ENCODE peak calls at places on chromosome 4, in ten cellular contexts. Y is K562, X is esophagus muscularis mucosa, U is dorsolateral prefrontal cortex, Q is heart left ventricle, N is mammary epithelial cell, H is heart right ventricle, O is stomach, A is breast epithelium, Z is fibroblast of lung. P is an unnamed sample. For H3K27me3, the result is how much of the 10 kb centered on the place peaks cover.

GRCh38 chr4:15368906-15369305 is 58.9 kb upstream of the C1QTNF7 start:
- DNase-seq in Y (no peak), X (no peak), U (no peak), Q (no peak), N (peak), H (no peak), O (no peak), A (no peak), Z (peak), P (no peak)

GRCh38 chr4:116180056-116180690 is 905.2 kb downstream of the TRAM1L1 start:
- DNase-seq in Y (peak), X (no peak), U (no peak), Q (no peak), N (peak), H (no peak), O (no peak), A (no peak), Z (peak), P (peak)

GRCh38 chr4:126697748-126698147 is 935.0 kb upstream of the INTU start:
- DNase-seq in Y (no peak), X (no peak), U (no peak), Q (no peak), N (peak), H (no peak), O (no peak), A (no peak), Z (peak), P (peak)

GRCh38 chr4:54255881-54256280 is 26.8 kb downstream of the PDGFRA start:
- DNase-seq in Y (no peak), X (peak), U (no peak), Q (no peak), N (peak), H (no peak), O (no peak), A (no peak), Z (peak), P (peak)

GRCh38 chr4:73343432-73343831 is 60.7 kb upstream of the ALB start:
- DNase-seq in Y (peak), X (no peak), U (no peak), Q (no peak), N (no peak), H (no peak), O (no peak), A (no peak), Z (no peak), P (no peak)

GRCh38 chr4:83320548-83320947 is 14.1 kb downstream of the HPSE start:
- DNase-seq in Y (no peak), X (peak), U (peak), Q (peak), N (peak), H (peak), O (peak), A (no peak), Z (no peak), P (peak)

GRCh38 chr4:147530153-147530552 is 49.3 kb downstream of the EDNRA start:
- DNase-seq in Y (no peak), X (no peak), U (no peak), Q (no peak), N (no peak), H (no peak), O (no peak), A (no peak), Z (no peak), P (no peak)

GRCh38 chr4:165336743-165337142 is 9.3 kb downstream of the MSMO1 start:
- DNase-seq in Y (no peak), X (no peak), U (no peak), Q (no peak), N (no peak), H (no peak), O (no peak), A (no peak), Z (no peak), P (no peak)

GRCh38 chr4:176784816-176785215 is 7.9 kb downstream of the VEGFC start:
- DNase-seq in Y (no peak), X (no peak), U (no peak), Q (no peak), N (no peak), H (no peak), O (no peak), A (no peak), Z (peak), P (no peak)

GRCh38 chr4:119237201-119237600 is 24.7 kb downstream of the USP53 start:
- DNase-seq in Y (no peak), X (no peak), U (no peak), Q (no peak), N (no peak), H (no peak), O (no peak), A (no peak), Z (no peak), P (no peak)

GRCh38 chr4:46715468-46715867 is 193.6 kb downstream of the COX7B2 start:
- DNase-seq in Y (no peak), X (no peak), U (no peak), Q (no peak), N (no peak), H (no peak), O (no peak), A (no peak), Z (no peak), P (no peak)

GRCh38 chr4:15130441-15130840 is 128.2 kb downstream of the CPEB2 start:
- DNase-seq in Y (no peak), X (no peak), U (peak), Q (no peak), N (no peak), H (no peak), O (no peak), A (no peak), Z (no peak), P (no peak)

GRCh38 chr4:87032884-87033533 is 98.2 kb downstream of the AFF1 start:
- DNase-seq in Y (no peak), X (peak), U (no peak), Q (no peak), N (peak), H (no peak), O (no peak), A (no peak), Z (peak), P (peak)

GRCh38 chr4:108849611-108850406 is 87.0 kb upstream of the ETNPPL start:
- DNase-seq in Y (no peak), X (no peak), U (no peak), Q (no peak), N (no peak), H (no peak), O (no peak), A (no peak), Z (peak), P (peak)

GRCh38 chr4:2867758-2868491 is 24.3 kb downstream of the ADD1 start:
- DNase-seq in Y (peak), X (no peak), U (no peak), Q (no peak), N (no peak), H (peak), O (no peak), A (no peak), Z (peak), P (no peak)

GRCh38 chr4:54152846-54153600 is 53.1 kb downstream of the GSX2 start:
- DNase-seq in Y (no peak), X (no peak), U (no peak), Q (no peak), N (peak), H (no peak), O (no peak), A (no peak), Z (peak), P (peak)

GRCh38 chr4:156779046-156779445 is 192.6 kb downstream of the PDGFC start:
- DNase-seq in Y (no peak), X (no peak), U (no peak), Q (no peak), N (no peak), H (no peak), O (no peak), A (no peak), Z (peak), P (no peak)

GRCh38 chr4:158856852-158857251 is 88.0 kb downstream of the FNIP2 start:
- DNase-seq in Y (peak), X (no peak), U (no peak), Q (no peak), N (peak), H (no peak), O (no peak), A (no peak), Z (peak), P (peak)

GRCh38 chr4:122625156-122625555 is 4.3 kb upstream of the IL21 start:
- DNase-seq in Y (no peak), X (no peak), U (no peak), Q (no peak), N (no peak), H (no peak), O (no peak), A (no peak), Z (peak), P (no peak)

GRCh38 chr4:123744664-123745290 is 348.2 kb downstream of the SPRY1 start:
- DNase-seq in Y (no peak), X (no peak), U (no peak), Q (peak), N (no peak), H (no peak), O (no peak), A (no peak), Z (peak), P (peak)

GRCh38 chr4:112778520-112778919 is 141.6 kb downstream of the LARP7 start:
- DNase-seq in Y (no peak), X (no peak), U (no peak), Q (no peak), N (no peak), H (no peak), O (no peak), A (no peak), Z (no peak), P (no peak)

GRCh38 chr4:53196195-53196641 is 169.6 kb downstream of the SCFD2 start:
- DNase-seq in Y (no peak), X (no peak), U (no peak), Q (no peak), N (no peak), H (no peak), O (no peak), A (no peak), Z (peak), P (no peak)

GRCh38 chr4:139301821-139302611 is at the start of gene NDUFC1:
- DNase-seq in Y (peak), X (no peak), U (no peak), Q (peak), N (peak), H (peak), O (peak), A (peak), Z (peak), P (peak)

GRCh38 chr4:39719804-39720580 is 22.1 kb downstream of the UBE2K start:
- DNase-seq in Y (no peak), X (no peak), U (no peak), Q (no peak), N (peak), H (no peak), O (no peak), A (no peak), Z (no peak), P (peak)
- TF ChIP-seq CTCF in Y (no peak), X (no peak), U (no peak), Q (no peak), N (no peak), H (no peak), O (no peak), A (no peak), Z (no peak), P (no peak)

DNA sequence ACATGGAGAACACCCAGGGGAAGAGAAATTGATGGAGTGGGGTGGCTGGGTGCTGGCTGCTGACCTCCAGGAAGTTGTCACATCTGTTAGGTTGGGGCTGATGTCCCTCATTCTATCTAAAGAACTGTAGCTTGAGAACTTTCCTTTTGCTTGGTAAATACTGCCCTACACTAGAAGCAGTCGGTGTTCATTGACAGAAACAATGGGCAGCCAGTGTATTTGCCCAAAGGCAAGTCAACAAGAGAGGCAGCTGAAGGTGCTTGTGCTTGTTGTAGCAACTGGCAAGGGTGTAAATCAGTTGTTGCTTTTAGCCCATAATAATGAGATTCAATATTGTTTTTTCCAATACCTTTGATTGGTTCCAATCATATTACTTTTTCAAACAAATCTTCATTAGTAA is 956 bp downstream of the TMEM154 start:
- DNase-seq in Y (no peak), X (no peak), U (no peak), Q (no peak), N (peak), H (no peak), O (no peak), A (no peak), Z (no peak), P (peak)
- H3K4me3 ChIP-seq in Y (no peak), X (no peak), U (no peak), Q (no peak), N (peak), H (peak), O (no peak), A (no peak), Z (no peak), P (peak)

GRCh38 chr4:110640608-110641007 is 17.7 kb upstream of the PITX2 start:
- DNase-seq in Y (no peak), X (no peak), U (no peak), Q (no peak), N (no peak), H (no peak), O (no peak), A (no peak), Z (no peak), P (no peak)
- H3K27me3 ChIP-seq in Y (under half), X (under half), U (half or more), Q (half or more), N (half or more), H (under half), O (half or more), A (half or more), Z (half or more), P (half or more)

DNA sequence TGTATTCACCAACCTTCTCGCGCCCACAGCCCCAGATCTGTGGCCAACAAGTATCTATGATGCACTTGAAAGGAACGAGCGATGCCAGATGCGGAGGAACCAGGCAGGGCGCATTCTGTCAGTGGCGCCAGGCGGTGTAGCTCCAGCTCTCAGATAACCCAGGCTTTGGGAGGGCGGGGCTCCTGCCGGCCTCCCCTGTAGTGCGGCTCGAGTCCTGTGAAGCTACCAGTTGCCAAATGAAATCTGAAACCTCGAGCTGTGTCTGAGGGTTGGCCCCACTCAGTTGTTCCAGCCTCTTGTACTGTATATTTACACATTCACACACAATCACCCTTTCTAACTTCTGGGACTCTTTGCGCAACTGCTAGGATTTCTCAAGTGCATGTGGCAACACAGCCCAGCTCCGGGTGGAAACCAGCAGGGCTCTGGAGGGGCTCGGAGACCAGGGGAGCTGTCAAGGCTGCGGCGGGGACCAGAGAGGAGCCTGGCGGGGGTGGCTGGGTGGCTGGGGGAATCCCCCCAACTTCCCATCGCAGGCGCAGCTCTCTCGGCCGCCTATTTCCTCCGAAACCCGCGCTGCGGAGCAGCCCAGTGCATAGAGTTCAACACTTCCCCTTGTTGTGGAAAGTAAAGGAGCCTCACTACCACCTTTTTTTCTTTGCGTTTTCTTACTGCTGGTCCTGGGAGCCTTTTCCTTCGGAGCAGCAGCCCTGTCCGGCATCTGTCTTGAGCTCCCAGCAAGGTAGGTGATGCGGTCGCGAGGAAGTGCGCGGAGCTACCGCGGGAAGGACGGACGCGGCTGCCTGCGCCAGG is at the start of gene ARHGAP24:
- DNase-seq in Y (peak), X (peak), U (peak), Q (peak), N (peak), H (peak), O (peak), A (peak), Z (peak), P (peak)
- TF ChIP-seq CTCF in Y (no peak), X (no peak), U (no peak), Q (no peak), N (peak), H (peak), O (peak), A (no peak), Z (no peak), P (peak)